ENCODE peak calls at places on chromosomes 11 and 22, in five cellular contexts. V is adrenal gland, Z is spleen, K is sigmoid colon, I is stomach. B is an unnamed sample.

GRCh38 chr11:78583889-78584288 is 9.2 kb upstream of the NARS2 start:
- DNase-seq in V (no peak), Z (no peak), K (no peak), I (no peak), B (no peak)

GRCh38 chr22:37167176-37167980 is 17.7 kb upstream of the IL2RB start:
- DNase-seq in V (no peak), Z (peak; percentile 78), K (peak; percentile 59), I (no peak), B (no peak)

GRCh38 chr11:96134622-96135021 is 208.4 kb downstream of the MAML2 start:
- DNase-seq in V (no peak), Z (no peak), K (no peak), I (no peak), B (no peak)

GRCh38 chr22:42277988-42278776 is 7.7 kb upstream of the TCF20 start:
- DNase-seq in V (no peak), Z (peak; percentile 77), K (peak; percentile 60), I (no peak), B (no peak)

GRCh38 chr11:128865490-128865889 is 1.6 kb downstream of the KCNJ1 start:
- DNase-seq in V (no peak), Z (no peak), K (no peak), I (no peak), B (no peak)

GRCh38 chr11:35598254-35599125 is 19.8 kb upstream of the FJX1 start:
- DNase-seq in V (no peak), Z (no peak), K (no peak), I (no peak), B (peak; percentile 34)

GRCh38 chr11:11780843-11781242 is 60.9 kb upstream of the USP47 start:
- DNase-seq in V (no peak), Z (no peak), K (no peak), I (no peak), B (no peak)

GRCh38 chr11:118230088-118230487 is 5.3 kb upstream of the JAML start:
- DNase-seq in V (no peak), Z (no peak), K (no peak), I (no peak), B (no peak)

GRCh38 chr22:29072979-29073617 is at the start of gene KREMEN1:
- DNase-seq in V (no peak), Z (peak; percentile 87), K (no peak), I (no peak), B (no peak)

GRCh38 chr22:29071261-29072045 is 1.4 kb upstream of the KREMEN1 start:
- DNase-seq in V (no peak), Z (peak; percentile 84), K (peak; percentile 75), I (peak; percentile 65), B (peak; percentile 80)

GRCh38 chr22:29072193-29072978 is 449 bp upstream of the KREMEN1 start:
- DNase-seq in V (peak; percentile 88), Z (peak; percentile 95), K (peak; percentile 90), I (peak; percentile 98), B (peak; percentile 99)

GRCh38 chr22:29073618-29074275 is 912 bp downstream of the KREMEN1 start:
- DNase-seq in V (peak; percentile 62), Z (peak; percentile 87), K (no peak), I (peak; percentile 66), B (peak; percentile 57)

DNA sequence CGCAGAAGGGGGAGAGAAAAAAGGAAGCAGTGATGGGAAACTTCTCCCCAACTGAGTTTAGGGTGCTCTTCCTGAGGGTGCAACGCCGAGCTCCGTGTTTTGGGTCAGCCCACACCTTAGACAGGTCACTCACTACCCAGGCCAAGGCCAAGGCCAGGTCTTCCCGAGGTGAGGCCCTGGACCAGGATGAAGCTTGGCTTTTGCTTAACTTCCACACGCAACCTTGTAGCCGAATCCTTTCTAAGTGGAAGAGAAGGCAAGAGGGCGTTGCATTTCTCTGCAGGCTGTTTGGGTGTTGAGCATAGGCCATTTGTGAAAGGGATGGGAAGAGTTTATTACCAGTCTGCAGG is 1.4 kb downstream of the KREMEN1 start:
- DNase-seq in V (no peak), Z (no peak), K (no peak), I (no peak), B (no peak)
- H3K4me1 ChIP-seq in V (peaks cover 58% of the 10 kb centered on the region), Z (peaks cover 37% of the 10 kb centered on the region), K (peaks cover 31% of the 10 kb centered on the region), I (peaks cover 52% of the 10 kb centered on the region), B (no peaks in the 10 kb centered on the region)

DNA sequence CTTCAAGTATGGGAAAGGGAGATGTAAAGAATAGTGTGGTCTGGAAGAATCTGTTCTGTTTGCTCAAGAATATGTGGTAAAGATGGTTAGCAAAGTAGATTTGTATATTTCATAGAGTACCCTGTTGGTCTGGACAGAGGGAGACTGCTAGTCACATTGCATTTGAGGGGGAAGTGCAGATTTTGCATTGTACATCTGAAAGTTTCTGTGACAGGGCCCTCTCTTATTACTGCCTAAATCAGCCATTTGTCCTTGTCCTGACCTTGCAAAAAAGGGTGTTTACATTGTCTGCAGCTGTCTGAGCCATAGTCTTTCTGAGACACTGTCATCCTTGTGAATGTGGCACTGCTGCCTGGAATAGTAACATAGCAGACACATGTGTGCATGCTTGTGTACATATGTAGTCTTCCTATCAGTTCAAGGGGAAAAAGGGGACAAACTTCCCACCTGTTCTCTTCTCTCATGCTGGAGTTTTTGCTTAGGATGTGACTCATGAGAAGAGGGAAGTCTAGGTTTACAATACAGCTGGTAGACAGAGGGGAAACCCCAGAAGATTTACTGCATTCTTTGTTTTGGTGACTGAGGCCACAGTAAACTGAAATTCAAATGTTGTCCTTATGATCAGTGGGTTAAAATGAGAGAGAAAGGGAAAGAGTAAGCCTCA is 640.4 kb upstream of the KIRREL3 start:
- DNase-seq in V (no peak), Z (no peak), K (no peak), I (no peak), B (no peak)
- TF ChIP-seq CTCF in V (no peak), Z (no peak), K (no peak), I (no peak), B (no peak)

DNA sequence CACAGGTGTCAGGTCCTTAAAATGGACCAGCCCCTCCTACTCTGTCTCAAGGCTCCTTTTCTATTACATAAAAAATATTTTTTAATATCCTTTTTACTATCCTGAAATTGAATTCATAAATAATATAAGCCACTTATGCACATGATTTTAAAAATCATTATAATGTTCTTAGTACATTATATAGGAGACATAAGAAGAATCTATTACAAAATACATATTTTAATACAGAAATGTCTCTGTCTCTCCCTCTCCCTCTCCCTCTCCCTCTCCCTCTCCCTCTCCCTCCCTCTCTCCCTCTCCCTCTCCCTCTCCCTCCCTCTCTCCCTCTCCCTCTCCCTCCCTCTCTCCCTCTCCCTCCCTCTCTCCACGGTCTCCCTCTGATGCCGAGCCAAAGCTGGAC is 52.0 kb upstream of the SLC6A5 start:
- DNase-seq in V (no peak), Z (no peak), K (no peak), I (no peak), B (no peak)
- H3K4me1 ChIP-seq in V (no peaks in the 10 kb centered on the region), Z (no peaks in the 10 kb centered on the region), K (no peaks in the 10 kb centered on the region), I (no peaks in the 10 kb centered on the region), B (no peaks in the 10 kb centered on the region)

DNA sequence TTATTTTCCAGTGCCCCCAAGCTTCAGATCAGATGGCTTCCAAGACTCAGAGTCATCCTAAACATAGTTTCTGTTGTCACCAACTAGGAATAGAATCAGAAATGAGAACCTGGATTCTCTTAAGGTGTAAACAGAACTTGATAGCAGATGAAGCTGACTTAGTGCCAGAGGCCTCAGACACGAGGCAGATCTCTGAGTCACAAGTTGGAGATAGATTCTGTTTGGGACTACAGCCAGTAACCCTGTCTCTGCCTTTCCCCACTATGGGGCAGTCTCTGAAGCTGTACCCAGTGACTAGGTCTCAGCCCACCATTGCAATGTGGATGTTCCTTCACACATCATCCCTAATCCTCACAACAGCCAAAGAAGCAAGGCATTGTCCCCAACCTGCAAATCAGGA is 25.4 kb downstream of the NEU3 start:
- DNase-seq in V (peak; percentile 83), Z (no peak), K (no peak), I (no peak), B (no peak)
- TF ChIP-seq CTCF in V (no peak), Z (no peak), K (no peak), I (no peak), B (no peak)

GRCh38 chr11:57568330-57568766 is 876 bp upstream of the UBE2L6 start:
- DNase-seq in V (no peak), Z (no peak), K (peak; percentile 90), I (no peak), B (no peak)

GRCh38 chr11:57567512-57568329 is at the start of gene UBE2L6:
- DNase-seq in V (peak; percentile 82), Z (peak; percentile 95), K (peak; percentile 74), I (peak; percentile 85), B (peak; percentile 80)

GRCh38 chr11:57567210-57567511 is 311 bp downstream of the UBE2L6 start:
- DNase-seq in V (peak; percentile 51), Z (no peak), K (peak; percentile 68), I (no peak), B (no peak)

GRCh38 chr11:57566564-57567209 is 785 bp downstream of the UBE2L6 start:
- DNase-seq in V (no peak), Z (no peak), K (no peak), I (no peak), B (no peak)

GRCh38 chr11:57566035-57566504 is 1.4 kb downstream of the UBE2L6 start:
- DNase-seq in V (peak; percentile 56), Z (no peak), K (no peak), I (peak; percentile 59), B (peak; percentile 40)
- H3K4me1 ChIP-seq in V (peaks cover 26% of the 10 kb centered on the region), Z (peaks cover 55% of the 10 kb centered on the region), K (peaks cover 19% of the 10 kb centered on the region), I (peaks cover 30% of the 10 kb centered on the region), B (no peaks in the 10 kb centered on the region)